ENCODE peak calls at places on chromosomes 13 and 19, in eight cellular contexts. One of them, this sample, is unnamed.

GRCh38 chr13:22189176-22190048 is 518.5 kb downstream of the FGF9 start:
- DNase-seq in neuronal stem cell: no peak
- DNase-seq in skeletal muscle cell: no peak
- DNase-seq in gastrocnemius medialis: no peak
- DNase-seq in Peyer's patch: no peak
- DNase-seq in Caco-2: no peak
- DNase-seq in lower leg skin: no peak
- DNase-seq in mucosa of descending colon: no peak
- DNase-seq in this sample: no peak

GRCh38 chr19:55165952-55166529 is 372 bp downstream of the DNAAF3 start:
- DNase-seq in neuronal stem cell: peak; percentile 81
- DNase-seq in skeletal muscle cell: no peak
- DNase-seq in gastrocnemius medialis: no peak
- DNase-seq in Peyer's patch: peak; percentile 77
- DNase-seq in Caco-2: peak; percentile 90
- DNase-seq in lower leg skin: no peak
- DNase-seq in mucosa of descending colon: peak; percentile 62
- DNase-seq in this sample: peak; percentile 76

GRCh38 chr13:80497978-80498377 is 157.1 kb upstream of the SPRY2 start:
- DNase-seq in neuronal stem cell: no peak
- DNase-seq in skeletal muscle cell: no peak
- DNase-seq in gastrocnemius medialis: no peak
- DNase-seq in Peyer's patch: no peak
- DNase-seq in Caco-2: no peak
- DNase-seq in lower leg skin: no peak
- DNase-seq in mucosa of descending colon: no peak
- DNase-seq in this sample: no peak

GRCh38 chr19:18725755-18726416 is 42.4 kb downstream of the CRTC1 start:
- DNase-seq in neuronal stem cell: no peak
- DNase-seq in skeletal muscle cell: peak; percentile 33
- DNase-seq in gastrocnemius medialis: peak; percentile 21
- DNase-seq in Peyer's patch: no peak
- DNase-seq in Caco-2: no peak
- DNase-seq in lower leg skin: no peak
- DNase-seq in mucosa of descending colon: no peak
- DNase-seq in this sample: peak; percentile 55

GRCh38 chr19:35021596-35021995 is 8.7 kb upstream of the SCN1B start:
- DNase-seq in neuronal stem cell: no peak
- DNase-seq in skeletal muscle cell: no peak
- DNase-seq in gastrocnemius medialis: no peak
- DNase-seq in Peyer's patch: no peak
- DNase-seq in Caco-2: no peak
- DNase-seq in lower leg skin: no peak
- DNase-seq in mucosa of descending colon: no peak
- DNase-seq in this sample: no peak

GRCh38 chr19:40592170-40592569 is 9.0 kb upstream of the LTBP4 start:
- DNase-seq in neuronal stem cell: no peak
- DNase-seq in skeletal muscle cell: no peak
- DNase-seq in gastrocnemius medialis: no peak
- DNase-seq in Peyer's patch: no peak
- DNase-seq in Caco-2: no peak
- DNase-seq in lower leg skin: no peak
- DNase-seq in mucosa of descending colon: no peak
- DNase-seq in this sample: no peak

GRCh38 chr13:114225610-114226009 is 9.1 kb upstream of the CDC16 start:
- DNase-seq in neuronal stem cell: no peak
- DNase-seq in skeletal muscle cell: no peak
- DNase-seq in gastrocnemius medialis: no peak
- DNase-seq in Peyer's patch: no peak
- DNase-seq in Caco-2: no peak
- DNase-seq in lower leg skin: no peak
- DNase-seq in mucosa of descending colon: no peak
- DNase-seq in this sample: no peak

GRCh38 chr13:32408296-32408998 is 19.5 kb downstream of the N4BP2L1 start:
- DNase-seq in neuronal stem cell: no peak
- DNase-seq in skeletal muscle cell: no peak
- DNase-seq in gastrocnemius medialis: no peak
- DNase-seq in Peyer's patch: no peak
- DNase-seq in Caco-2: no peak
- DNase-seq in lower leg skin: no peak
- DNase-seq in mucosa of descending colon: no peak
- DNase-seq in this sample: no peak

GRCh38 chr13:59458908-59459579 is 704.7 kb downstream of the DIAPH3 start:
- DNase-seq in neuronal stem cell: no peak
- DNase-seq in skeletal muscle cell: peak; percentile 61
- DNase-seq in gastrocnemius medialis: no peak
- DNase-seq in Peyer's patch: no peak
- DNase-seq in Caco-2: no peak
- DNase-seq in lower leg skin: no peak
- DNase-seq in mucosa of descending colon: no peak
- DNase-seq in this sample: peak; percentile 41

GRCh38 chr13:32428581-32429072 is 697 bp upstream of the N4BP2L1 start:
- DNase-seq in neuronal stem cell: no peak
- DNase-seq in skeletal muscle cell: no peak
- DNase-seq in gastrocnemius medialis: no peak
- DNase-seq in Peyer's patch: no peak
- DNase-seq in Caco-2: no peak
- DNase-seq in lower leg skin: no peak
- DNase-seq in mucosa of descending colon: no peak
- DNase-seq in this sample: no peak

GRCh38 chr13:94462670-94463069 is 16.8 kb downstream of the DCT start:
- DNase-seq in neuronal stem cell: no peak
- DNase-seq in skeletal muscle cell: no peak
- DNase-seq in gastrocnemius medialis: no peak
- DNase-seq in Peyer's patch: no peak
- DNase-seq in Caco-2: no peak
- DNase-seq in lower leg skin: no peak
- DNase-seq in mucosa of descending colon: no peak
- DNase-seq in this sample: no peak
- H3K4me3 ChIP-seq in neuronal stem cell: no peak overlapping the region
- H3K4me3 ChIP-seq in skeletal muscle cell: no peak overlapping the region
- H3K4me3 ChIP-seq in gastrocnemius medialis: no peak overlapping the region
- H3K4me3 ChIP-seq in Peyer's patch: no peak overlapping the region
- H3K4me3 ChIP-seq in Caco-2: no peak overlapping the region
- H3K4me3 ChIP-seq in lower leg skin: no peak overlapping the region
- H3K4me3 ChIP-seq in mucosa of descending colon: no peak overlapping the region
- H3K4me3 ChIP-seq in this sample: no peak overlapping the region

GRCh38 chr13:76016799-76017198 is 380.7 kb downstream of the LMO7 start:
- DNase-seq in neuronal stem cell: peak; percentile 8
- DNase-seq in skeletal muscle cell: no peak
- DNase-seq in gastrocnemius medialis: no peak
- DNase-seq in Peyer's patch: no peak
- DNase-seq in Caco-2: peak; percentile 27
- DNase-seq in lower leg skin: no peak
- DNase-seq in mucosa of descending colon: no peak
- DNase-seq in this sample: no peak

GRCh38 chr13:76023644-76024043 is 387.5 kb downstream of the LMO7 start:
- DNase-seq in neuronal stem cell: no peak
- DNase-seq in skeletal muscle cell: no peak
- DNase-seq in gastrocnemius medialis: no peak
- DNase-seq in Peyer's patch: no peak
- DNase-seq in Caco-2: peak; percentile 24
- DNase-seq in lower leg skin: no peak
- DNase-seq in mucosa of descending colon: no peak
- DNase-seq in this sample: no peak

GRCh38 chr13:76020421-76020955 is 384.4 kb downstream of the LMO7 start:
- DNase-seq in neuronal stem cell: no peak
- DNase-seq in skeletal muscle cell: no peak
- DNase-seq in gastrocnemius medialis: no peak
- DNase-seq in Peyer's patch: no peak
- DNase-seq in Caco-2: no peak
- DNase-seq in lower leg skin: no peak
- DNase-seq in mucosa of descending colon: no peak
- DNase-seq in this sample: no peak

GRCh38 chr13:76017861-76018556 is 381.9 kb downstream of the LMO7 start:
- DNase-seq in neuronal stem cell: no peak
- DNase-seq in skeletal muscle cell: no peak
- DNase-seq in gastrocnemius medialis: no peak
- DNase-seq in Peyer's patch: no peak
- DNase-seq in Caco-2: no peak
- DNase-seq in lower leg skin: no peak
- DNase-seq in mucosa of descending colon: no peak
- DNase-seq in this sample: no peak

GRCh38 chr13:76019421-76020044 is 383.4 kb downstream of the LMO7 start:
- DNase-seq in neuronal stem cell: no peak
- DNase-seq in skeletal muscle cell: no peak
- DNase-seq in gastrocnemius medialis: no peak
- DNase-seq in Peyer's patch: peak; percentile 51
- DNase-seq in Caco-2: no peak
- DNase-seq in lower leg skin: no peak
- DNase-seq in mucosa of descending colon: peak; percentile 20
- DNase-seq in this sample: peak; percentile 50
- H3K4me3 ChIP-seq in neuronal stem cell: no peak overlapping the region
- H3K4me3 ChIP-seq in skeletal muscle cell: no peak overlapping the region
- H3K4me3 ChIP-seq in gastrocnemius medialis: no peak overlapping the region
- H3K4me3 ChIP-seq in Peyer's patch: no peak overlapping the region
- H3K4me3 ChIP-seq in Caco-2: no peak overlapping the region
- H3K4me3 ChIP-seq in lower leg skin: no peak overlapping the region
- H3K4me3 ChIP-seq in mucosa of descending colon: no peak overlapping the region
- H3K4me3 ChIP-seq in this sample: no peak overlapping the region

GRCh38 chr19:42284066-42284501 is 15.0 kb downstream of the CIC start:
- DNase-seq in neuronal stem cell: peak; percentile 68
- DNase-seq in skeletal muscle cell: no peak
- DNase-seq in gastrocnemius medialis: peak; percentile 71
- DNase-seq in Peyer's patch: peak; percentile 91
- DNase-seq in Caco-2: peak; percentile 89
- DNase-seq in lower leg skin: peak; percentile 95
- DNase-seq in mucosa of descending colon: peak; percentile 89
- DNase-seq in this sample: peak; percentile 88
- H3K4me3 ChIP-seq in neuronal stem cell: peak overlapping the region; percentile 96
- H3K4me3 ChIP-seq in skeletal muscle cell: peak overlapping the region; percentile 30
- H3K4me3 ChIP-seq in gastrocnemius medialis: no peak overlapping the region
- H3K4me3 ChIP-seq in Peyer's patch: peak overlapping the region; percentile 83
- H3K4me3 ChIP-seq in Caco-2: peak overlapping the region; percentile 64
- H3K4me3 ChIP-seq in lower leg skin: no peak overlapping the region
- H3K4me3 ChIP-seq in mucosa of descending colon: peak overlapping the region; percentile 46
- H3K4me3 ChIP-seq in this sample: peak overlapping the region; percentile 74

DNA sequence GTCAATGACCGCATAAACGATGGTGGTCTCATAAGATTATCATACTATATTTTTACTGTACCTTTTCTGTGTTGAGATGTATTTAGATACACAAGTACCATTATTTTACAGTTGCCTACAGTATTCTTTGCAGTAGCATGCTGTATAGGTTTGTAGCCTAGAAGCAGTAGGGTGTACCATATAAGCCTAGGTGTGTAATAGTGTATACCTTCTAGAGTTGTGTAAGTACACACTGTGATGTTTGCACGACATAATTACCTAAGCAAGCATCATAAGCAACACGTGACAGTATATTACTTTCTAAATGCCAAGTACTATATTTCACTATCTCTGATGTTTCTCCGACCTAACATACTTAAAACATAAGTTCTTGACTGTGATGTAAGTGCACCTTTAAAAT is 2.7 kb downstream of the LPAR6 start:
- DNase-seq in neuronal stem cell: no peak
- DNase-seq in skeletal muscle cell: no peak
- DNase-seq in gastrocnemius medialis: no peak
- DNase-seq in Peyer's patch: no peak
- DNase-seq in Caco-2: no peak
- DNase-seq in lower leg skin: no peak
- DNase-seq in mucosa of descending colon: no peak
- DNase-seq in this sample: no peak
- H3K4me3 ChIP-seq in neuronal stem cell: peak overlapping the region; percentile 61
- H3K4me3 ChIP-seq in skeletal muscle cell: peak overlapping the region; percentile 25
- H3K4me3 ChIP-seq in gastrocnemius medialis: peak overlapping the region; percentile 40
- H3K4me3 ChIP-seq in Peyer's patch: no peak overlapping the region
- H3K4me3 ChIP-seq in Caco-2: no peak overlapping the region
- H3K4me3 ChIP-seq in lower leg skin: no peak overlapping the region
- H3K4me3 ChIP-seq in mucosa of descending colon: no peak overlapping the region
- H3K4me3 ChIP-seq in this sample: peak overlapping the region; percentile 75

GRCh38 chr19:33756177-33756576 is 40.5 kb upstream of the KCTD15 start:
- DNase-seq in neuronal stem cell: no peak
- DNase-seq in skeletal muscle cell: no peak
- DNase-seq in gastrocnemius medialis: no peak
- DNase-seq in Peyer's patch: no peak
- DNase-seq in Caco-2: no peak
- DNase-seq in lower leg skin: no peak
- DNase-seq in mucosa of descending colon: no peak
- DNase-seq in this sample: no peak
- H3K4me3 ChIP-seq in neuronal stem cell: no peak overlapping the region
- H3K4me3 ChIP-seq in skeletal muscle cell: no peak overlapping the region
- H3K4me3 ChIP-seq in gastrocnemius medialis: no peak overlapping the region
- H3K4me3 ChIP-seq in Peyer's patch: no peak overlapping the region
- H3K4me3 ChIP-seq in Caco-2: no peak overlapping the region
- H3K4me3 ChIP-seq in lower leg skin: no peak overlapping the region
- H3K4me3 ChIP-seq in mucosa of descending colon: no peak overlapping the region
- H3K4me3 ChIP-seq in this sample: no peak overlapping the region

GRCh38 chr13:99907627-99908026 is 63.9 kb downstream of the ZIC5 start:
- DNase-seq in neuronal stem cell: no peak
- DNase-seq in skeletal muscle cell: no peak
- DNase-seq in gastrocnemius medialis: no peak
- DNase-seq in Peyer's patch: no peak
- DNase-seq in Caco-2: no peak
- DNase-seq in lower leg skin: no peak
- DNase-seq in mucosa of descending colon: no peak
- DNase-seq in this sample: no peak
- H3K4me3 ChIP-seq in neuronal stem cell: no peak overlapping the region
- H3K4me3 ChIP-seq in skeletal muscle cell: no peak overlapping the region
- H3K4me3 ChIP-seq in gastrocnemius medialis: no peak overlapping the region
- H3K4me3 ChIP-seq in Peyer's patch: no peak overlapping the region
- H3K4me3 ChIP-seq in Caco-2: no peak overlapping the region
- H3K4me3 ChIP-seq in lower leg skin: no peak overlapping the region
- H3K4me3 ChIP-seq in mucosa of descending colon: no peak overlapping the region
- H3K4me3 ChIP-seq in this sample: no peak overlapping the region

GRCh38 chr13:23477096-23477495 is 43.6 kb upstream of the SACS start:
- DNase-seq in neuronal stem cell: no peak
- DNase-seq in skeletal muscle cell: no peak
- DNase-seq in gastrocnemius medialis: no peak
- DNase-seq in Peyer's patch: no peak
- DNase-seq in Caco-2: no peak
- DNase-seq in lower leg skin: no peak
- DNase-seq in mucosa of descending colon: no peak
- DNase-seq in this sample: no peak
- H3K4me3 ChIP-seq in neuronal stem cell: no peak overlapping the region
- H3K4me3 ChIP-seq in skeletal muscle cell: no peak overlapping the region
- H3K4me3 ChIP-seq in gastrocnemius medialis: no peak overlapping the region
- H3K4me3 ChIP-seq in Peyer's patch: no peak overlapping the region
- H3K4me3 ChIP-seq in Caco-2: no peak overlapping the region
- H3K4me3 ChIP-seq in lower leg skin: no peak overlapping the region
- H3K4me3 ChIP-seq in mucosa of descending colon: no peak overlapping the region
- H3K4me3 ChIP-seq in this sample: no peak overlapping the region

GRCh38 chr19:29614780-29615179 is 8.7 kb downstream of the POP4 start:
- DNase-seq in neuronal stem cell: no peak
- DNase-seq in skeletal muscle cell: no peak
- DNase-seq in gastrocnemius medialis: no peak
- DNase-seq in Peyer's patch: no peak
- DNase-seq in Caco-2: no peak
- DNase-seq in lower leg skin: no peak
- DNase-seq in mucosa of descending colon: no peak
- DNase-seq in this sample: no peak
- H3K4me3 ChIP-seq in neuronal stem cell: no peak overlapping the region
- H3K4me3 ChIP-seq in skeletal muscle cell: no peak overlapping the region
- H3K4me3 ChIP-seq in gastrocnemius medialis: no peak overlapping the region
- H3K4me3 ChIP-seq in Peyer's patch: no peak overlapping the region
- H3K4me3 ChIP-seq in Caco-2: no peak overlapping the region
- H3K4me3 ChIP-seq in lower leg skin: no peak overlapping the region
- H3K4me3 ChIP-seq in mucosa of descending colon: no peak overlapping the region
- H3K4me3 ChIP-seq in this sample: no peak overlapping the region

GRCh38 chr19:46603752-46604241 is 2.7 kb downstream of the CALM3 start:
- DNase-seq in neuronal stem cell: no peak
- DNase-seq in skeletal muscle cell: no peak
- DNase-seq in gastrocnemius medialis: no peak
- DNase-seq in Peyer's patch: no peak
- DNase-seq in Caco-2: no peak
- DNase-seq in lower leg skin: peak; percentile 81
- DNase-seq in mucosa of descending colon: peak; percentile 35
- DNase-seq in this sample: no peak
- H3K4me3 ChIP-seq in neuronal stem cell: peak overlapping the region; percentile 5
- H3K4me3 ChIP-seq in skeletal muscle cell: peak overlapping the region; percentile 9
- H3K4me3 ChIP-seq in gastrocnemius medialis: no peak overlapping the region
- H3K4me3 ChIP-seq in Peyer's patch: no peak overlapping the region
- H3K4me3 ChIP-seq in Caco-2: peak overlapping the region; percentile 98
- H3K4me3 ChIP-seq in lower leg skin: no peak overlapping the region
- H3K4me3 ChIP-seq in mucosa of descending colon: no peak overlapping the region
- H3K4me3 ChIP-seq in this sample: no peak overlapping the region

This sample was measured in right cardiac atrium.